ENCODE peak calls at places on chromosomes 3 and 15, in four cellular contexts. O is left lung, L is fibroblast of villous mesenchyme, F is heart right ventricle. E is an unnamed sample.

GRCh38 chr3:188259611-188260010 is 105.7 kb downstream of the LPP start:
- DNase-seq in L (no peak), F (no peak), O (no peak), E (no peak)

GRCh38 chr15:64232400-64232799 is 69.6 kb upstream of the PPIB start:
- DNase-seq in O (no peak), L (no peak), F (no peak), E (no peak)

GRCh38 chr3:5122741-5123706 is 932 bp downstream of the ARL8B start:
- DNase-seq in F (no peak), O (no peak), L (peak; percentile 85), E (no peak)

GRCh38 chr15:90597477-90598052 is 67.8 kb downstream of the CRTC3 start:
- DNase-seq in O (no peak), L (peak; percentile 40), F (no peak), E (no peak)

GRCh38 chr15:37995461-37996347 is 61.3 kb downstream of the TMCO5A start:
- DNase-seq in L (peak; percentile 78), O (no peak), F (no peak), E (peak; percentile 31)

GRCh38 chr3:129282727-129283327 is 4.2 kb downstream of the HMCES start:
- DNase-seq in L (no peak), F (no peak), O (no peak), E (no peak)

GRCh38 chr3:38038447-38038911 is 529 bp upstream of the DLEC1 start:
- DNase-seq in O (no peak), F (no peak), L (no peak), E (no peak)

GRCh38 chr3:171465768-171466167 is 5.6 kb upstream of the TNIK start:
- DNase-seq in L (no peak), F (no peak), O (no peak), E (no peak)

GRCh38 chr3:39196671-39197446 is 4.5 kb upstream of the XIRP1 start:
- DNase-seq in O (no peak), L (no peak), F (peak; percentile 26), E (no peak)

GRCh38 chr3:120688121-120688520 is 6.1 kb upstream of the HGD start:
- DNase-seq in O (no peak), F (no peak), L (peak; percentile 39), E (no peak)

GRCh38 chr3:42149537-42150426 is 58.6 kb downstream of the TRAK1 start:
- DNase-seq in F (no peak), O (peak; percentile 81), L (no peak), E (no peak)

GRCh38 chr15:92323480-92323879 is 70.2 kb upstream of the ST8SIA2 start:
- DNase-seq in L (no peak), F (no peak), O (no peak), E (no peak)

GRCh38 chr3:2061360-2061759 is 37.3 kb upstream of the CNTN4 start:
- DNase-seq in O (no peak), L (no peak), F (no peak), E (no peak)

GRCh38 chr3:35404571-35404970 is 234.8 kb upstream of the ARPP21 start:
- DNase-seq in L (no peak), F (no peak), O (no peak), E (no peak)

GRCh38 chr15:62462268-62462667 is 297.2 kb upstream of the C2CD4B start:
- DNase-seq in L (no peak), O (no peak), F (no peak), E (no peak)

GRCh38 chr3:100401674-100402036 is 316 bp downstream of the LNP1 start:
- DNase-seq in O (peak; percentile 76), F (peak; percentile 31), L (no peak), E (peak; percentile 24)

GRCh38 chr3:15380980-15381890 is 46.1 kb downstream of the METTL6 start:
- DNase-seq in O (no peak), L (peak; percentile 30), F (no peak), E (no peak)

GRCh38 chr3:28347374-28348285 is 891 bp upstream of the ZCWPW2 start:
- DNase-seq in O (no peak), L (peak; percentile 91), F (no peak), E (no peak)

GRCh38 chr15:74034206-74034755 is 39.8 kb downstream of the PML start:
- DNase-seq in O (no peak), L (no peak), F (no peak), E (no peak)

GRCh38 chr3:15443826-15444524 is 16.6 kb downstream of the EAF1 start:
- DNase-seq in L (no peak), F (no peak), O (no peak), E (no peak)

GRCh38 chr3:49712631-49713317 is 6.7 kb downstream of the AMIGO3 start:
- DNase-seq in F (no peak), O (peak; percentile 43), L (no peak), E (no peak)

GRCh38 chr15:42707873-42708544 is 28.9 kb downstream of the CDAN1 start:
- DNase-seq in O (no peak), F (no peak), L (no peak), E (no peak)

GRCh38 chr3:29239377-29239776 is 41.5 kb upstream of the RBMS3 start:
- DNase-seq in O (no peak), F (no peak), L (no peak), E (no peak)

GRCh38 chr15:101447561-101448071 is 41.9 kb downstream of the PCSK6 start:
- DNase-seq in F (no peak), O (peak; percentile 70), L (no peak), E (no peak)

GRCh38 chr15:101447168-101447533 is 42.4 kb downstream of the PCSK6 start:
- DNase-seq in F (no peak), L (no peak), O (no peak), E (no peak)

GRCh38 chr15:101445109-101445508 is 44.4 kb downstream of the PCSK6 start:
- DNase-seq in O (no peak), L (no peak), F (no peak), E (no peak)

GRCh38 chr15:101446527-101447167 is 42.9 kb downstream of the PCSK6 start:
- DNase-seq in F (no peak), L (peak; percentile 65), O (no peak), E (no peak)

GRCh38 chr15:101445562-101446526 is 43.7 kb downstream of the PCSK6 start:
- DNase-seq in O (no peak), L (peak; percentile 82), F (peak; percentile 69), E (no peak)
- TF ChIP-seq CTCF in O (no peak), L (no peak), F (no peak), E (no peak)

GRCh38 chr15:67420137-67420536 is 100.8 kb upstream of the C15orf61 start:
- DNase-seq in L (no peak), O (no peak), F (no peak), E (no peak)

GRCh38 chr15:67421105-67421504 is 99.8 kb upstream of the C15orf61 start:
- DNase-seq in F (no peak), O (no peak), L (no peak), E (no peak)

GRCh38 chr15:67419705-67420104 is 101.2 kb upstream of the C15orf61 start:
- DNase-seq in O (no peak), F (no peak), L (no peak), E (no peak)

GRCh38 chr15:67416891-67417290 is 104.0 kb upstream of the C15orf61 start:
- DNase-seq in F (no peak), L (no peak), O (no peak), E (no peak)

GRCh38 chr15:67422296-67422695 is 98.6 kb upstream of the C15orf61 start:
- DNase-seq in O (no peak), F (no peak), L (no peak), E (no peak)
- TF ChIP-seq CTCF in O (no peak), F (no peak), L (no peak), E (no peak)

DNA sequence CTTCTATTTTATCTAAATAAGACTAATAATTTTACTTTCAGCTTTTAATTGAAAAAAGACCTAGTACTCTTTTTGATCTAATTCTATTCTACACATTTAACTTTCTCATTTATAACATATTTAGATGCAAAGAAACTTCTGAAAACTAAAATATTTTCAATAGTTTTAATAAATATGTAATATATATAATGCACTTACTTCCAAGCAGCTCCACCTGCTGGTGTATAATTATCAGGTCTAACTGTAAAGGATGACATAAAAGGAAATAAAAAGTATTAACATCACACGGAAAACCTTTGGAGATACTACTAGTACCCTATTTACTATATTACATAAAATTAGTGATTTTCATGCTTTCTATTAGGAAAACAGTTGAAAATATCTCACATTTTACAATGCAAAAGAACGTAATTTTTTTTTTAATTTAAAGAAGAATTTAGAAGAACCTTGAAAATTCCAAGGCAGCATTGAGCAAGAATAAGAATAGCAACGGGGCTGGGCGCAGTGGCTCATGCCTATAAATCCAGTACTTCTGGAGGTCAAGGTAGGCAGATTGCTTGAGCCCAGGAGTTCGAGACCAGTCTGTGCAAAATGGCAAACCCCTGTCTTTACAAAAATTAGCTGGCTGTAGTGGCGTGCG is 10.2 kb downstream of the PLSCR5 start:
- DNase-seq in L (peak; percentile 38), F (no peak), O (no peak), E (no peak)
- TF ChIP-seq CTCF in L (peak; percentile 44), F (peak; percentile 36), O (peak; percentile 22), E (no peak)

DNA sequence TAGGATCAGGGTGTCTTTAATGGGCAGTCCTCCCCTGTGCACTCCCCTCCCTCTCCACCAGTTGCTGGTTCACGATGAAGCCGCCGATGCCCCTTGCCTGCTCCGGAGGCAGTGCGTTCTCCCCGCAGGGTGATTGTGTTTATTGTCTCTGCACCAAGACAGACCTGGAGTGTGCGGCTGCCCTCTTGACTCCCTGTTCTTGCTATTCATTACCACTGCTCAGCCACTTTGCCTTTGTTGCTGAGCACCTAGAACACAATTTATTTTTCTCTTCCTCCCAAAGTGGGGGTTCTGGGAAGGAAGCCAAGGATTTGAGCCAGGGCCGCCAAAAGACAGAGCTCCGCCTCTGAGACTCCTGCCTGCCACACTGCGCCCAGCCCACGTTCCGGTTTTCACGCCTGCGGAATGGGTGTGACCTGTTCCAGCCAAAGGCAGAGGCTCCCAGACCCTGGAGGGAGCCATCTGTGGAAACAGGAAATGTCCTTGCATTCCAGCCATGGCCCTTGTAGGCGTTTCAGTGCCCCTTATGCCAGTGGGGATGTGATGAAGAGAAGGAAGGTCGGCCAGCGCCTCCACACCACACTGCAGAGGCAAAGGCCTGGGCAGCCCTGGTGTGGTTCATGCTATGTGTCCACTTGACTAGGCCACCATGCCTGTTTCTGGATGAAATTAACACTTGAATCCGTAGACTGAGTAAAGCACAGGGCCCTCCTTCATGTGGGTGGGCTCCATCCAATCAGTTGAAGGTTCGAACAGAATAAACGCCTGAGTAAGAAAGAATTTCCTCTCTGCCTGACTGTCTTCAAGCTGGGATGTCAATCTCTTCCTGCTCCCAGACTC is 85.8 kb downstream of the HMG20A start:
- DNase-seq in F (peak; percentile 84), L (no peak), O (no peak), E (no peak)
- TF ChIP-seq CTCF in F (no peak), L (no peak), O (no peak), E (no peak)

DNA sequence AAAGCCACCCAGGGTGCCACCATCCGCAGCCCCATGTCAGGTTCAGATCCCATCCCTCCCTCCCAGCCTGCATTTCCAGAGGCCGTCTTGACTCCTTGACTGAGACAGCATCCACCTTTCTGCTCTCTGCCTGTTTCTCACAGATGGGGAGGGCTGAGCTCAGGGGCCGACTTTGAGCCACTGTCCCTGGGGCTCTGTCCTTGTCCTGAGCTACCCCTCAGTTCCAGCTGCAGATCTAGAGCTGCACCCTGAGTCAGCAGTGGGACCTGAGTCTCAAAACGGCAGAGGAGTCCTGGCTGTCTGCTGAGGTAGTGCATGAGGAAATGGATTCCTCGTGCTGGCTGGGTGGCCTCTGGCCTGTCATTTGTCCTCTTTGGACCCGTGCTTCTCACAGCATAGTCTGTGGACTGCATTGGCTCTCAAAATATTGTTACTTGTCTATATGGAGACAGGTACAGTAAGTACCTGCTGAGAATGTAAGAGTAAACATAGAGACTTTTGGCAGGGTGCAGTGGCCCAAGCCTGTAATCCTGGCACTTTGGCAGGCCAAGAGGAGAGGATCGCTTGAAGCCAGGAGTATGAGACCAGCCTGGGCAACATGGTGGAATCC is 22.3 kb downstream of the RPLP1 start:
- DNase-seq in L (no peak), O (no peak), F (no peak), E (no peak)
- TF ChIP-seq CTCF in L (peak; percentile 15), O (no peak), F (no peak), E (no peak)

E was measured in omental fat pad.